ENCODE peak calls at places on chromosomes 6 and 20, in four cellular contexts. M is transverse colon; W is CD8-positive, alpha-beta memory T cell; N is right cardiac atrium. Z is an unnamed sample. For H3K4me1, the result is how much of the 10 kb centered on the place peaks cover.

GRCh38 chr6:140586426-140587061 is 1212.1 kb upstream of the CITED2 start:
- DNase-seq in M (no peak), N (peak), W (no peak), Z (no peak)

GRCh38 chr6:36649086-36649485 is 29.4 kb upstream of the CDKN1A start:
- DNase-seq in W (no peak), N (no peak), M (no peak), Z (no peak)

GRCh38 chr6:20474756-20475542 is 59.3 kb upstream of the CDKAL1 start:
- DNase-seq in W (no peak), N (no peak), M (no peak), Z (no peak)

GRCh38 chr20:48205786-48206185 is 420.5 kb upstream of the SULF2 start:
- DNase-seq in M (no peak), N (no peak), W (no peak), Z (no peak)

GRCh38 chr6:68313911-68314310 is 321.2 kb upstream of the ADGRB3 start:
- DNase-seq in M (no peak), W (no peak), N (no peak), Z (no peak)

GRCh38 chr6:31620586-31621319 is at the start of gene PRRC2A:
- DNase-seq in W (peak), N (peak), M (peak), Z (peak)

GRCh38 chr20:47113362-47114118 is 218.9 kb downstream of the EYA2 start:
- DNase-seq in N (no peak), W (no peak), M (no peak), Z (no peak)

GRCh38 chr6:148520109-148520841 is 177.6 kb downstream of the SASH1 start:
- DNase-seq in W (no peak), M (no peak), N (peak), Z (no peak)

GRCh38 chr6:151488226-151488625 is 5.6 kb upstream of the CCDC170 start:
- DNase-seq in M (no peak), N (no peak), W (no peak), Z (no peak)

GRCh38 chr6:25181923-25182322 is 97.3 kb upstream of the CARMIL1 start:
- DNase-seq in M (no peak), N (no peak), W (no peak), Z (no peak)

GRCh38 chr20:44218441-44218840 is 7.9 kb upstream of the OSER1 start:
- DNase-seq in N (no peak), W (peak), M (no peak), Z (no peak)

GRCh38 chr6:74434165-74434564 is 738.2 kb downstream of the CD109 start:
- DNase-seq in M (no peak), W (no peak), N (no peak), Z (no peak)

GRCh38 chr6:143973097-143973979 is 34.7 kb downstream of the PLAGL1 start:
- DNase-seq in W (no peak), M (no peak), N (no peak), Z (no peak)

GRCh38 chr6:10080561-10080960 is 334.3 kb downstream of the TFAP2A start:
- DNase-seq in W (no peak), M (no peak), N (no peak), Z (no peak)

GRCh38 chr6:44020148-44020547 is 107.1 kb downstream of the MRPL14 start:
- DNase-seq in W (no peak), M (peak), N (peak), Z (no peak)

GRCh38 chr20:59667981-59668515 is 63.7 kb downstream of the PHACTR3 start:
- DNase-seq in W (no peak), M (no peak), N (no peak), Z (no peak)

GRCh38 chr6:170086639-170087420 is 204.0 kb downstream of the DLL1 start:
- DNase-seq in M (peak), N (no peak), W (no peak), Z (no peak)

GRCh38 chr20:31988430-31989015 is 20.6 kb downstream of the XKR7 start:
- DNase-seq in N (no peak), W (no peak), M (no peak), Z (no peak)

GRCh38 chr6:143884161-143884560 is 19.9 kb downstream of the ZC2HC1B start:
- DNase-seq in N (no peak), M (no peak), W (no peak), Z (no peak)

GRCh38 chr20:40494238-40494637 is 194.8 kb downstream of the MAFB start:
- DNase-seq in M (peak), N (peak), W (no peak), Z (no peak)

GRCh38 chr6:10962673-10963072 is 75.8 kb downstream of the SYCP2L start:
- DNase-seq in W (no peak), M (no peak), N (no peak), Z (no peak)

GRCh38 chr6:109034439-109035041 is 60.1 kb downstream of the SESN1 start:
- DNase-seq in N (no peak), M (no peak), W (no peak), Z (no peak)

GRCh38 chr20:50308513-50309279 is 118.1 kb downstream of the CEBPB start:
- DNase-seq in N (peak), M (peak), W (no peak), Z (peak)

DNA sequence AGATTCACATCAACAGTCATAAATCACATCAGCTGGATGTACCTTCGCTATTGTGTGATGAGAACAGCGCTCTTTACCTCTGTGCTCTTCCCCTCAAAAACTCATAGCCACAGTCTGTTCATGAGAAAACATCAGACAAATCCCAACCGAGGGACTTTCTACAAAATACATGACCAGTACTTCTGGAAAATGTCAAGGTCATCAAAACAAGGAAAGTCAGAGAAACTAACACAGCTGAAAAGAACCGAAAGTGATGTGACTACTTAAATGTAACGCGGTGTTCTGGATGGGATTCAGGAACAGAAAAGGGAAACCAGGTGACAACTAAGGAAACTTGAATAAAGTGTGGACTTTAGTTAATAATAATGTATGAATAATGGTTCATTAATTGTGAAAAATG is 112.0 kb upstream of the CBLN4 start:
- DNase-seq in M (no peak), W (no peak), N (no peak), Z (no peak)
- H3K4me1 ChIP-seq in M (under half), W (under half), N (under half), Z (under half)

DNA sequence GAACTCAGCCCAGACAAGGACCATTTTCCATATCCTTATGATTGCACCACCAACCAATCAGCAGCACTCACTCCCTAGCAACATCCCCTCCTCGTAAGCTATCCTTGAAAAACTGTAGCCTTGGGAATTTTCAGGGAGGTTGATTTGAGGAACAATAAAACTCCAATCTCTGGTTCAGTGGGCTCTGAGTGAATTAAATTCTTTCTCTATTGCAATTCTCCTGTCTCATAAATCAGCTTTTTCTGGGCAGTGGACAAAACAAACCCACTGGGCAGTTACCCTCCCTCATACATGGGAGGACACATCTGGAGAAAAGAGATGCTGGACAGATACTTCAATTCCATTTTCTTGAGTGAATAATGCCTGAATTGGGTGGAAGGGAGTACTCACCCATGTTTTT is 115.4 kb upstream of the STXBP5 start:
- DNase-seq in N (no peak), M (no peak), W (no peak), Z (no peak)
- H3K4me3 ChIP-seq in N (no peak), M (no peak), W (no peak), Z (no peak)

DNA sequence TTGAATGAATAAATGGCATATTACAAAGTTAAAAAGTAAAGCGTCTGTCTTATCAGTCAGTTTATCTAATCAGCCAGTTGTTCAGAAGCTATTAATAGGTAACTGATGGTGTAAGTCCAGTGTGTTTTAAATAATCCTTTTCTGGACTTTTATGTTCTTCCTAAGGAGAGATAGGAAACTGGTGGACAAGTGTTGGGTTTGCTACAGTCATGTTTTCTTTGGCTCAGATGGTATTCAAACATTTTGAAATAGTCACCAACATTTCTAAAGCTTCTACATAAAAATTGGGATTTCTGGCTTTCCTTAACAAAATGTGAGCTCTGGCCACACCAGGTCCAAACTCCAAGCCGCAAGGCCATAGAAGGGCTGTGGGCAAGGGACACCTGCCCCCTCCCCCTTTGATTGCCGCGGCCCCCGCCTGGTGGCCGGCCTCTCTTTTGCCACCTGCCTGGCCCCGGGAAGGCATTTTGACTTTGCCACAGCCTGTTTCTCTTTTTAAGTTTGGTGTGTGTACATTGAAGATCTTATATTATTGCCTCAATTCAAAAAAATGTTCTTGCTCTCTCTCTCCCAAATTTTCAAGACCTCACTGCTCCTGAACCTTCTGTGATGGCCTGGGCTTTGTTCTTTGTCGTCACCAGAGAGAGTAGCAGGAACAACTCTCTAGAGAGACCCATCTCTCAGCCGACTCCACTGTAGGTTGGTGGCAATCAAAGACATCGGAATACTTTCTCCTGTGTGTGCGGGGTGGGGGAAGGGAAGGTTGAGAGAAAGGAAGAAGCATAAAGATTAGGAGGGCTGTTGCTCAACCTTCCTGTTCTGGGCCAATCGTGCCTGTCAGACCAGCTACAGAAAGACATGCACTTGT is 84.0 kb upstream of the ZNF217 start:
- DNase-seq in N (peak), W (no peak), M (peak), Z (peak)
- H3K4me1 ChIP-seq in N (under half), W (under half), M (under half), Z (under half)

DNA sequence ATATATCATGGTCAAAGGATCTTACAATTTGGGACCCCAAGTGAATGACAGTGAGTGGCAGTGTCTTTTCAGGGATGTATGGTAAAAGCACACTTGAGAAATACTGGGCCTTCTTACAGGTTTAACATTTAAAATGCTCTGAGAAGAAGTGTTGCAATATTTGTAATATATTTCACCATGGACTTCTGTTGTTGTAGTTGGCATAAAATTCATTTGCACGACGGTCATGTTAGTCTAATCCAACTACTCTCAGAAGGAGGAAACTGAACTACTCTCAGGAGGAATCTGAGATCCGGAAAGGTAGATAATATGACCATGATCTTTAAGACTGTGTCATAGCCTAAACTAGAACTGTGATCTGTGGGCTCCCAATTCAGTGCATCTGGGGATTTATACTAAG is 700.1 kb downstream of the HDGFL1 start:
- DNase-seq in W (no peak), M (no peak), N (no peak), Z (no peak)
- H3K4me3 ChIP-seq in W (no peak), M (no peak), N (no peak), Z (no peak)

GRCh38 chr6:35151472-35151871 is 10.3 kb upstream of the TCP11 start:
- DNase-seq in M (no peak), N (no peak), W (no peak), Z (no peak)
- H3K4me1 ChIP-seq in M (under half), N (under half), W (under half), Z (under half)